ENCODE peak calls at places on chromosomes 2 and 18, in four cellular contexts. One of them, this sample, is unnamed.

GRCh38 chr2:230225486-230225885 is at the start of gene SP140:
- DNase-seq in adrenal gland: peak; percentile 36
- DNase-seq in gastrocnemius medialis: peak; percentile 12
- DNase-seq in pancreas: peak; percentile 46
- DNase-seq in this sample: peak; percentile 73

GRCh38 chr2:7012141-7012809 is 95.1 kb downstream of the RNF144A start:
- DNase-seq in gastrocnemius medialis: no peak
- DNase-seq in adrenal gland: no peak
- DNase-seq in pancreas: no peak
- DNase-seq in this sample: no peak

GRCh38 chr18:49471532-49471931 is 11.1 kb upstream of the DYM start:
- DNase-seq in adrenal gland: no peak
- DNase-seq in gastrocnemius medialis: no peak
- DNase-seq in pancreas: no peak
- DNase-seq in this sample: no peak

GRCh38 chr18:32326450-32327309 is 136.8 kb downstream of the MEP1B start:
- DNase-seq in pancreas: no peak
- DNase-seq in gastrocnemius medialis: no peak
- DNase-seq in adrenal gland: no peak
- DNase-seq in this sample: no peak

GRCh38 chr2:178707471-178707870 is 99.8 kb downstream of the TTN start:
- DNase-seq in gastrocnemius medialis: no peak
- DNase-seq in pancreas: no peak
- DNase-seq in adrenal gland: no peak
- DNase-seq in this sample: no peak

GRCh38 chr2:31440764-31441163 is 26.2 kb upstream of the XDH start:
- DNase-seq in pancreas: no peak
- DNase-seq in gastrocnemius medialis: no peak
- DNase-seq in adrenal gland: no peak
- DNase-seq in this sample: no peak

GRCh38 chr2:177245010-177245422 is 19.5 kb downstream of the NFE2L2 start:
- DNase-seq in gastrocnemius medialis: no peak
- DNase-seq in pancreas: no peak
- DNase-seq in adrenal gland: no peak
- DNase-seq in this sample: no peak

GRCh38 chr2:48356701-48357322 is 173.1 kb upstream of the STON1 start:
- DNase-seq in pancreas: no peak
- DNase-seq in gastrocnemius medialis: no peak
- DNase-seq in adrenal gland: no peak
- DNase-seq in this sample: no peak

GRCh38 chr18:7482342-7482741 is 84.8 kb upstream of the PTPRM start:
- DNase-seq in adrenal gland: no peak
- DNase-seq in pancreas: no peak
- DNase-seq in gastrocnemius medialis: no peak
- DNase-seq in this sample: no peak
- H3K27ac ChIP-seq in adrenal gland: no peak overlapping the region
- H3K27ac ChIP-seq in pancreas: no peak overlapping the region
- H3K27ac ChIP-seq in gastrocnemius medialis: no peak overlapping the region
- H3K27ac ChIP-seq in this sample: no peak overlapping the region

DNA sequence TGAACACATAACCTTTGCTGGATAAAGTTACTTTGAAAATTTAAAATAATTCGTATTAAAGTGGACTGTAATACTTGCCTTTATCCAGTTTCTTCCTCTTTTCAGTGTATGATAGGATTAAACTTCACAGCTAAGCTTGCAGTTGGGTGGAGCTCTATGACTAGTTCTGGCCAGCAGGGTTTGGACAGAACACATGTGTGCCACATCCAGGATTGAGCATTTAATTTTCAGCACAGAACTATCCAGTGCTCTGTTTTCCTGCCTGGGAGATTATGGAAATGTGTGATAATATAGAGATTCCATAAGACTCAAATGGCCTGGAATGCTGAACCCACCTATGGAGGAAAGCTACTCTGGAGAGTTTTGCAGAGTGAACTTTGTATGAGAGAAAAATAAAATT is 200.2 kb downstream of the OSR1 start:
- DNase-seq in adrenal gland: no peak
- DNase-seq in pancreas: no peak
- DNase-seq in gastrocnemius medialis: no peak
- DNase-seq in this sample: no peak
- TF ChIP-seq CTCF in adrenal gland: no peak
- TF ChIP-seq CTCF in pancreas: no peak
- TF ChIP-seq CTCF in gastrocnemius medialis: no peak
- TF ChIP-seq CTCF in this sample: no peak

GRCh38 chr2:138423745-138424144 is 77.8 kb upstream of the SPOPL start:
- DNase-seq in gastrocnemius medialis: no peak
- DNase-seq in pancreas: no peak
- DNase-seq in adrenal gland: no peak
- DNase-seq in this sample: no peak
- H3K27ac ChIP-seq in gastrocnemius medialis: no peak overlapping the region
- H3K27ac ChIP-seq in pancreas: no peak overlapping the region
- H3K27ac ChIP-seq in adrenal gland: no peak overlapping the region
- H3K27ac ChIP-seq in this sample: no peak overlapping the region

DNA sequence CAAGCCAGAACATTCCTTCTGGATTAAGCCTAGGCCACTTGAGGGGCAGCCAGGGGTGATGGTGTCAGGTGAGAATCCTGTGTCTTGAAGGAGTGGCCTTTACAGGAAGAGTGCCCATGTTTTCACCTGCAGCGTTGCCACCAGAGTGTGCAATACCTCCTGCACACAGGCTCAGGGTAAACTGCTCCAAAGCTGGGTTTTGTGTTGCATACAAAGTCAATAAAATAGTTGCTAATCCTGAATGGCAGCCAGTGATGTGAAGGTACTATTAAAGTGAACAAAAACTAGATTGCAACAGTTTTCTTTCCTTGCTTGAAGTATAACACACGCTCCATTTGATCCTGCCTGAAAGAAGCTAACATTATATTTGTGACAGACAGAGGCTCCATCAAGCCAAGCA is 64.4 kb upstream of the NRP2 start:
- DNase-seq in adrenal gland: no peak
- DNase-seq in gastrocnemius medialis: no peak
- DNase-seq in pancreas: no peak
- DNase-seq in this sample: no peak
- TF ChIP-seq CTCF in adrenal gland: no peak
- TF ChIP-seq CTCF in gastrocnemius medialis: no peak
- TF ChIP-seq CTCF in pancreas: no peak
- TF ChIP-seq CTCF in this sample: no peak

DNA sequence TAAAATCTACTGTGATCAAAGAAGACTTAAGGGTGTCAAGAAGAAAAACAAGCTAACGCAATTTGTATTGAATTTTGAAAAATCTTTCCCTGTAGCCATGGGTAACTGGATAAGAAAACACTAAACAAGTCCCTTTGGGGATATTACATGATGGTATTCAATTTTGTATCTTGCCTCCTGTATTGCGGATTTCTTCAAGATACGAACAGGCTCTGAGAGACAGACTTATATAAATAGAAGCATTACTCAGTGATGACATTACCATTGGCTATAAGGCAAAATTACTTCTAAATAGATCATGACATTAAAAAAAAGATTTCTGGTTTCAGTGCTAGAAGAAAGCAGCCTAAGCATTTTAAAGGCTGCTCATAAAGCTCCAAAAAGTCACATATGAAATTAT is 128.6 kb downstream of the MREG start:
- DNase-seq in adrenal gland: no peak
- DNase-seq in gastrocnemius medialis: no peak
- DNase-seq in pancreas: no peak
- DNase-seq in this sample: no peak
- H3K27ac ChIP-seq in adrenal gland: no peak overlapping the region
- H3K27ac ChIP-seq in gastrocnemius medialis: no peak overlapping the region
- H3K27ac ChIP-seq in pancreas: no peak overlapping the region
- H3K27ac ChIP-seq in this sample: no peak overlapping the region

GRCh38 chr2:124915567-124915966 is 890.5 kb downstream of the CNTNAP5 start:
- DNase-seq in adrenal gland: no peak
- DNase-seq in gastrocnemius medialis: no peak
- DNase-seq in pancreas: no peak
- DNase-seq in this sample: no peak
- TF ChIP-seq CTCF in adrenal gland: no peak
- TF ChIP-seq CTCF in gastrocnemius medialis: no peak
- TF ChIP-seq CTCF in pancreas: no peak
- TF ChIP-seq CTCF in this sample: no peak

GRCh38 chr2:75007061-75007460 is 48.6 kb downstream of the POLE4 start:
- DNase-seq in pancreas: no peak
- DNase-seq in gastrocnemius medialis: no peak
- DNase-seq in adrenal gland: no peak
- DNase-seq in this sample: no peak

GRCh38 chr2:75007819-75008218 is 49.4 kb downstream of the POLE4 start:
- DNase-seq in gastrocnemius medialis: no peak
- DNase-seq in pancreas: no peak
- DNase-seq in adrenal gland: no peak
- DNase-seq in this sample: no peak

GRCh38 chr2:75012080-75012479 is 53.6 kb downstream of the POLE4 start:
- DNase-seq in gastrocnemius medialis: no peak
- DNase-seq in adrenal gland: no peak
- DNase-seq in pancreas: no peak
- DNase-seq in this sample: no peak

GRCh38 chr2:75006041-75006440 is 47.6 kb downstream of the POLE4 start:
- DNase-seq in gastrocnemius medialis: no peak
- DNase-seq in pancreas: no peak
- DNase-seq in adrenal gland: no peak
- DNase-seq in this sample: no peak

GRCh38 chr2:75010571-75010970 is 52.1 kb downstream of the POLE4 start:
- DNase-seq in adrenal gland: no peak
- DNase-seq in pancreas: no peak
- DNase-seq in gastrocnemius medialis: no peak
- DNase-seq in this sample: no peak
- H3K27ac ChIP-seq in adrenal gland: no peak overlapping the region
- H3K27ac ChIP-seq in pancreas: no peak overlapping the region
- H3K27ac ChIP-seq in gastrocnemius medialis: no peak overlapping the region
- H3K27ac ChIP-seq in this sample: no peak overlapping the region

DNA sequence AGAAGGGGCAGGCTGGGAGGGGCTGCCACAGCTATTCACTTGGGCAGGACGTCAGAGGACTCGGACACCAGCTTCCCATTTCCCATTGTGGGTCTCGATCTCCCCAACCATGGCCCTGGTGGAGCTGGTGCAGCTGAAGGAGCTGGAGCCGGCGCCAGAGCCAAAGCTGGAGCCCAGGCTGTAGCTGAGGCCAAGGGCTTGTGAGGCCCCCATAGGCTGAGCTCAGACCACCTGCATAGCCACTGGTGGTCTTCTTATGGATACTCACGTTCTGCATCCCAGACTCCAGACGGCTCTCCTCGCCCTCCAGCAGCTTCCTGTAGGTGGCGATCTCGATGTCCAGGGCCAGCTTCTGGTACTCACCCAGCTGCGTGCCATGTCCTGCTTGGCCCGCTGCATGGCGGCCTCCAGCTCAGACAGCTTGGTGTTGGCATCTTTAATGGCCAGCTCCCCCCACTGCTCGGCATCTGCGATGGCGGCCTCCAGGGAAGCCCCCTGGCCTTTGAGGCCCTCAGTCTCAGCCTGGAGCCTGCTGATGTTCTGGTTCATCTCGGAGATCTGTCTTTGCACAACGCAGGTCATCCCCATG is 6.0 kb upstream of the CDK5R2 start:
- DNase-seq in pancreas: no peak
- DNase-seq in gastrocnemius medialis: no peak
- DNase-seq in adrenal gland: no peak
- DNase-seq in this sample: no peak
- TF ChIP-seq CTCF in pancreas: no peak
- TF ChIP-seq CTCF in gastrocnemius medialis: no peak
- TF ChIP-seq CTCF in adrenal gland: no peak
- TF ChIP-seq CTCF in this sample: no peak